ENCODE peak calls at places on chromosomes 16 and 17, in six cellular contexts. One of them, this sample, is unnamed.

GRCh38 chr16:67216612-67217490 is 10.1 kb upstream of the TMEM208 start:
- DNase-seq in RPMI8226: no peak
- DNase-seq in NCI-H1417: no peak
- DNase-seq in HL-60: peak
- DNase-seq in AG09319: no peak
- DNase-seq in T-cell: no peak
- DNase-seq in this sample: peak

GRCh38 chr16:12089492-12090161 is 113.1 kb downstream of the SNX29 start:
- DNase-seq in RPMI8226: no peak
- DNase-seq in NCI-H1417: no peak
- DNase-seq in HL-60: peak
- DNase-seq in AG09319: no peak
- DNase-seq in T-cell: no peak
- DNase-seq in this sample: no peak

GRCh38 chr17:19262650-19263620 is 25.8 kb downstream of the EPN2 start:
- DNase-seq in RPMI8226: no peak
- DNase-seq in NCI-H1417: no peak
- DNase-seq in HL-60: no peak
- DNase-seq in AG09319: no peak
- DNase-seq in T-cell: no peak
- DNase-seq in this sample: no peak

GRCh38 chr17:14116263-14117024 is 47.1 kb downstream of the COX10 start:
- DNase-seq in RPMI8226: no peak
- DNase-seq in NCI-H1417: no peak
- DNase-seq in HL-60: no peak
- DNase-seq in AG09319: no peak
- DNase-seq in T-cell: no peak
- DNase-seq in this sample: no peak

GRCh38 chr17:70288540-70289290 is 119.4 kb downstream of the KCNJ2 start:
- DNase-seq in RPMI8226: no peak
- DNase-seq in NCI-H1417: peak
- DNase-seq in HL-60: peak
- DNase-seq in AG09319: no peak
- DNase-seq in T-cell: no peak
- DNase-seq in this sample: no peak

GRCh38 chr17:74785096-74785980 is 9.2 kb upstream of the NAT9 start:
- DNase-seq in RPMI8226: no peak
- DNase-seq in NCI-H1417: no peak
- DNase-seq in HL-60: no peak
- DNase-seq in AG09319: no peak
- DNase-seq in T-cell: no peak
- DNase-seq in this sample: no peak

GRCh38 chr17:55654015-55654414 is 68.6 kb downstream of the TMEM100 start:
- DNase-seq in RPMI8226: no peak
- DNase-seq in NCI-H1417: no peak
- DNase-seq in HL-60: no peak
- DNase-seq in AG09319: no peak
- DNase-seq in T-cell: no peak
- DNase-seq in this sample: no peak

GRCh38 chr16:78663690-78664089 is 564.2 kb downstream of the WWOX start:
- DNase-seq in RPMI8226: no peak
- DNase-seq in NCI-H1417: no peak
- DNase-seq in HL-60: no peak
- DNase-seq in AG09319: no peak
- DNase-seq in T-cell: no peak
- DNase-seq in this sample: no peak

GRCh38 chr17:40168262-40168832 is 8.9 kb upstream of the RAPGEFL1 start:
- DNase-seq in RPMI8226: peak
- DNase-seq in NCI-H1417: peak
- DNase-seq in HL-60: peak
- DNase-seq in AG09319: peak
- DNase-seq in T-cell: peak
- DNase-seq in this sample: no peak

GRCh38 chr17:45135978-45136791 is 698 bp downstream of the ACBD4 start:
- DNase-seq in RPMI8226: no peak
- DNase-seq in NCI-H1417: no peak
- DNase-seq in HL-60: no peak
- DNase-seq in AG09319: no peak
- DNase-seq in T-cell: no peak
- DNase-seq in this sample: peak

GRCh38 chr16:76428858-76429257 is 151.7 kb downstream of the CNTNAP4 start:
- DNase-seq in RPMI8226: no peak
- DNase-seq in NCI-H1417: no peak
- DNase-seq in HL-60: no peak
- DNase-seq in AG09319: no peak
- DNase-seq in T-cell: no peak
- DNase-seq in this sample: no peak

GRCh38 chr16:17476414-17477259 is 5.9 kb upstream of the XYLT1 start:
- DNase-seq in RPMI8226: peak
- DNase-seq in NCI-H1417: peak
- DNase-seq in HL-60: peak
- DNase-seq in AG09319: peak
- DNase-seq in T-cell: no peak
- DNase-seq in this sample: peak

GRCh38 chr16:2858245-2859025 is 465 bp upstream of the PRSS22 start:
- DNase-seq in RPMI8226: peak
- DNase-seq in NCI-H1417: peak
- DNase-seq in HL-60: no peak
- DNase-seq in AG09319: no peak
- DNase-seq in T-cell: no peak
- DNase-seq in this sample: no peak

GRCh38 chr16:49886554-49887121 is 30.7 kb upstream of the ZNF423 start:
- DNase-seq in RPMI8226: no peak
- DNase-seq in NCI-H1417: no peak
- DNase-seq in HL-60: no peak
- DNase-seq in AG09319: no peak
- DNase-seq in T-cell: no peak
- DNase-seq in this sample: no peak

GRCh38 chr17:19805006-19805405 is 56.9 kb upstream of the ALDH3A1 start:
- DNase-seq in RPMI8226: no peak
- DNase-seq in NCI-H1417: no peak
- DNase-seq in HL-60: no peak
- DNase-seq in AG09319: no peak
- DNase-seq in T-cell: no peak
- DNase-seq in this sample: no peak

GRCh38 chr17:40490289-40490853 is 11.1 kb downstream of the TNS4 start:
- DNase-seq in RPMI8226: peak
- DNase-seq in NCI-H1417: peak
- DNase-seq in HL-60: peak
- DNase-seq in AG09319: no peak
- DNase-seq in T-cell: no peak
- DNase-seq in this sample: peak

GRCh38 chr17:58083491-58084316 is 485 bp downstream of the DYNLL2 start:
- DNase-seq in RPMI8226: peak
- DNase-seq in NCI-H1417: peak
- DNase-seq in HL-60: peak
- DNase-seq in AG09319: no peak
- DNase-seq in T-cell: peak
- DNase-seq in this sample: peak

GRCh38 chr16:47320546-47321315 is 140.1 kb downstream of the ITFG1 start:
- DNase-seq in RPMI8226: no peak
- DNase-seq in NCI-H1417: no peak
- DNase-seq in HL-60: no peak
- DNase-seq in AG09319: no peak
- DNase-seq in T-cell: no peak
- DNase-seq in this sample: no peak

GRCh38 chr16:11963706-11964105 is 1.3 kb upstream of the TNFRSF17 start:
- DNase-seq in RPMI8226: peak
- DNase-seq in NCI-H1417: no peak
- DNase-seq in HL-60: no peak
- DNase-seq in AG09319: no peak
- DNase-seq in T-cell: no peak
- DNase-seq in this sample: no peak